ENCODE peak calls at places on chromosome 18, in ten cellular contexts. V, F, U, K, I, X, M, H, O and T are unnamed samples.

GRCh38 chr18:69755041-69755440 is 192.6 kb downstream of the CD226 start:
- DNase-seq in V (no peak), F (no peak), U (no peak), K (no peak), I (no peak), X (no peak), M (no peak), H (no peak), O (no peak), T (no peak)

GRCh38 chr18:58310517-58310916 is 266.5 kb downstream of the NEDD4L start:
- DNase-seq in V (no peak), F (no peak), U (peak; percentile 78), K (no peak), I (no peak), X (peak; percentile 97), M (peak; percentile 14), H (peak; percentile 86), O (peak; percentile 89), T (peak; percentile 53)

GRCh38 chr18:78689606-78690005 is 290.0 kb upstream of the SALL3 start:
- DNase-seq in V (no peak), F (no peak), U (peak; percentile 11), K (no peak), I (no peak), X (no peak), M (no peak), H (no peak), O (no peak), T (no peak)

GRCh38 chr18:12394428-12394827 is 13.3 kb upstream of the PRELID3A start:
- DNase-seq in V (no peak), F (no peak), U (no peak), K (peak; percentile 45), I (no peak), X (no peak), M (peak; percentile 67), H (no peak), O (no peak), T (peak; percentile 79)

GRCh38 chr18:12628706-12629702 is 28.9 kb downstream of the SPIRE1 start:
- DNase-seq in V (peak; percentile 65), F (no peak), U (no peak), K (no peak), I (no peak), X (peak; percentile 84), M (no peak), H (no peak), O (no peak), T (no peak)

GRCh38 chr18:58529714-58530354 is 99.1 kb downstream of the ALPK2 start:
- DNase-seq in V (peak; percentile 63), F (no peak), U (peak; percentile 71), K (peak; percentile 82), I (peak; percentile 55), X (peak; percentile 50), M (peak; percentile 88), H (no peak), O (peak; percentile 58), T (peak; percentile 47)

GRCh38 chr18:57951999-57952774 is 91.8 kb upstream of the NEDD4L start:
- DNase-seq in V (no peak), F (no peak), U (no peak), K (no peak), I (no peak), X (peak; percentile 37), M (no peak), H (no peak), O (no peak), T (no peak)

GRCh38 chr18:56702946-56703345 is 51.8 kb downstream of the WDR7 start:
- DNase-seq in V (peak; percentile 49), F (no peak), U (no peak), K (peak; percentile 49), I (peak; percentile 3), X (peak; percentile 62), M (peak; percentile 65), H (no peak), O (peak; percentile 20), T (no peak)

DNA sequence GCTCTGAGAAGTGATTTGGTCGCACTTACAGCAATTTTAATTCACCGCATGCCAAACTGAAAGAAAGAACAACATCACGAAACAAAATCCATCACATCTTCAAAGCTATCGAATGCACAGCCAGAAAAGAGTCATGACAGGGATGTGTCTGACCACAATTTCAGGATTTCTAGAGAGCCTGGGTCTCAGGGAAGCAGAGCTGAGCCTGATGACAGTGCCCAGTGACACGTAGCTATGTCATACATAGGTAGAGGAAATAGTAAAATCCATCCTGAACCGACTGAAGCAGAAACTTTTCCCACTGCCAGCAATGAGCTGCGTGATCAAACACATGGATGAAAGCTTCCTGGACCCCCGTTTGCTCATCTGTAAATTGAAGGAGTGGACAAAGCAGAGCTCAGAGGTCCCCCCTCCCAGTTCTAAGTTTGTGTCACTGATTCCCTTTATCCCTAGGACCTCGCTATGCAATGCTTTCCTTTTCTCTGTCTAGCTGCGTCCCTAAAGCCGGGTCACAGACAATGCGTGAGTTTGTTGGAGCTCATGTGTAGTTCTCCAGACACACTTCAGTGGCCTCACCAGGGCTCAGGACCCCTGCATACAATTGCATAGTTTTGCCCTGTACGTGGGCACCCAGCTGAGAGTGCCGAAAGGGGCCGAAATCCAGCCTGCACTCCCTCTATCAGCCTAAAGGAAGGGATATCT is 37.6 kb downstream of the CCBE1 start:
- DNase-seq in V (peak; percentile 39), F (no peak), U (no peak), K (peak; percentile 54), I (no peak), X (peak; percentile 63), M (no peak), H (no peak), O (no peak), T (no peak)
- H3K4me3 ChIP-seq in V (peak overlapping the region; percentile 57), F (no peak overlapping the region), U (peak overlapping the region; percentile 24), K (peak overlapping the region; percentile 17), I (no peak overlapping the region), X (no peak overlapping the region), M (no peak overlapping the region), H (peak overlapping the region; percentile 5), O (no peak overlapping the region), T (no peak overlapping the region)

DNA sequence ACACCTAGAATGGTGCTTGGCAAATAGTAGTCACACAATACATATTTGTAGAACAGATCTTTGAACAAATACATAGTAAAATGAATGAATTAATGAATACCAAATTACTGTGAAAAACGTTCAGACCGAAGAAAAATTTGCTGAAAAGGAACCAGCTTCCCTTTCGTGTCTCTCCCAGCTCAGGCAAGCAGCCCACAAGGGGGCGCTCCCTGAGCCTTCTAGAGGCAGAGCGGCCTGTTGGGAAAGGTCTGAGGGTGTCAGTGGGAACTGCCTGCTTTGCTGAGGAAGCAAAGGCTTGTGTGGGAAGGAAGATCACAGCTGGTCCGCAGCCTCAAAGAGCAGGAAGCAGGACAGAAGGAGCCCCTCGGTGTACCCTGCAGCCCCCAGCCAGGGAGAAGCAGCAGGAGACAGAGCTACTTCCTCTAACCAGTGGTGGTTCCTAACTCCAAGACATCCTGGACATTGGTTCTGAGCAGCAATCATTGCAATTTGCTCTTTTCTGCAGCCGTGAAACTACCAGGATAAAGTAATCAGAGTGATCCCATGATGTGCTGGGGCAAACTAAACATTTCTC is 231.1 kb downstream of the ANKRD30B start:
- DNase-seq in V (no peak), F (no peak), U (no peak), K (no peak), I (no peak), X (no peak), M (peak; percentile 25), H (no peak), O (no peak), T (no peak)
- TF ChIP-seq CTCF in V (peak; percentile 73), F (no peak), U (no peak), K (no peak), I (no peak), X (peak; percentile 40), M (peak; percentile 34), H (peak; percentile 51), O (peak; percentile 13), T (no peak)

DNA sequence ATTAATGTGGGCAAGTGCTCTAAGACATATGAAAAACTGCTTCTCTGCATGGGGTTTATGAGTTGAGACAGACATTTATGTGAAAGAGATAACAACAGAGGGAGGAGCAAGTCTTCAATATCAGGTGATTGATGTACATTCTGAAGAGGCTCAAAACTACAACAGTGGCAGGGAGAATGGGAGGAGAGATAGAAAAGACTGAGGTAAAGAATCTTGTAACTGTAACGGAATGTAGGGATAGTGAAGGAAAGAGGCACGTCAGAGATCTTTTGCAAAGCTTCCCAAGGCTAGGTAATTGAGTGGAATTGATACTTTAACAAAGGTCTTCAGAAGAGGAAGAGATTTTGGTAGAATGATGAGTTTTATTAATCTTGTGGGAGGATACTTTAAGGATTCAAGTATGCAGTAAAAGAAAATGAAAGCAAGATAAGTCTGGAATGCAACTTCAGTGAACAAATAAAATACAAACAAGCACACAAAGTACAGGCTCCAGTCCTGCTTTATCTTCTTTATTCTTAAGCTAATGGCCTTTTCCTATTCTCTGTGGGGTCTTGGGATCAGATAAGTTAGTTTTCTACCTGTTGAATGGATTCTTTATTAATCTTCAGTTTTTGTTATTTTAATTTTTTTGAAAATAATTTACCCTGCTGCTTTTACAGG is 15.0 kb downstream of the SMAD4 start:
- DNase-seq in V (no peak), F (no peak), U (no peak), K (peak; percentile 50), I (no peak), X (no peak), M (peak; percentile 26), H (no peak), O (no peak), T (no peak)
- H3K4me3 ChIP-seq in V (no peak overlapping the region), F (no peak overlapping the region), U (no peak overlapping the region), K (no peak overlapping the region), I (no peak overlapping the region), X (no peak overlapping the region), M (no peak overlapping the region), H (no peak overlapping the region), O (no peak overlapping the region), T (no peak overlapping the region)

GRCh38 chr18:23138470-23138869 is 3.2 kb downstream of the CABLES1 start:
- DNase-seq in V (no peak), F (no peak), U (peak; percentile 72), K (no peak), I (no peak), X (no peak), M (no peak), H (peak; percentile 69), O (peak; percentile 46), T (no peak)

GRCh38 chr18:23136326-23137092 is 1.2 kb downstream of the CABLES1 start:
- DNase-seq in V (no peak), F (peak; percentile 85), U (peak; percentile 40), K (peak; percentile 41), I (no peak), X (no peak), M (peak; percentile 56), H (peak; percentile 34), O (no peak), T (no peak)

GRCh38 chr18:23137093-23137640 is 1.9 kb downstream of the CABLES1 start:
- DNase-seq in V (no peak), F (no peak), U (no peak), K (peak; percentile 36), I (no peak), X (no peak), M (peak; percentile 54), H (no peak), O (no peak), T (no peak)

GRCh38 chr18:23135679-23136325 is 517 bp downstream of the CABLES1 start:
- DNase-seq in V (no peak), F (no peak), U (peak; percentile 55), K (peak; percentile 82), I (no peak), X (no peak), M (peak; percentile 45), H (no peak), O (peak; percentile 42), T (no peak)

DNA sequence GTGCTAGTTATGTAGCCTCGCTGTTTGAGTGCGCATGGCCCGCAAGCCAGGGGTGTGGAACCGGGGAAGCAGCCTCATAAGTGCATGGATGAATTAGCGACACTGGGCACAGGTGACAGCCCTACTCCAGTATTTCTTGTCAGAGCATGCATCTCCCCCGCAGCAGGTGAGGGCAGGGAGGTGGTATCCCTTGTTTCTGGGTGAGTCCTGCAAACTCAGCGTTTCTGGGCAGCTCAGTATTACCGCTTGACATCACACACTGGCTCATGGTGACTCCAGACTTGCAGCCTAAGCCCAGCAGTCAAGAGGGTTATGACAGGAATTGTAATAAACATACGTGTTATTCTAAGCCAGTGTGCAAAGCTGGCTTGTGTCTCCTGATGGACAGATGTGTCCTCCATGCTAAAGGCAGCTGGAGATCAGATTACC is 2.5 kb downstream of the CABLES1 start:
- DNase-seq in V (no peak), F (no peak), U (no peak), K (no peak), I (no peak), X (no peak), M (no peak), H (no peak), O (no peak), T (no peak)
- TF ChIP-seq CTCF in V (no peak), F (no peak), U (no peak), K (no peak), I (no peak), X (no peak), M (no peak), H (no peak), O (no peak), T (no peak)